ENCODE peak calls at places on chromosomes 13 and 19, in eight cellular contexts. A is endothelial cell of umbilical vein, H is H9, Y is OCI-LY7, U is HCT116, X is Karpas-422, O is H1, B is fibroblast of lung. W is an unnamed sample.

GRCh38 chr13:43424386-43424785 is 362.4 kb downstream of the ENOX1 start:
- DNase-seq in A (no peak), H (no peak), Y (no peak), U (no peak), X (no peak), O (no peak), B (no peak), W (no peak)

GRCh38 chr19:8611890-8612806 is 1.6 kb upstream of the ADAMTS10 start:
- DNase-seq in A (peak; percentile 31), H (peak; percentile 54), Y (no peak), U (no peak), X (peak; percentile 44), O (peak; percentile 41), B (peak; percentile 39), W (no peak)

GRCh38 chr13:100983111-100983510 is 308.5 kb upstream of the TMTC4 start:
- DNase-seq in A (no peak), H (no peak), Y (no peak), U (no peak), X (no peak), O (no peak), B (no peak), W (no peak)

GRCh38 chr13:42350141-42350540 is 78.2 kb downstream of the AKAP11 start:
- DNase-seq in A (no peak), H (no peak), Y (no peak), U (no peak), X (no peak), O (no peak), B (no peak), W (no peak)

GRCh38 chr13:66714795-66715194 is 515.3 kb downstream of the PCDH9 start:
- DNase-seq in A (no peak), H (no peak), Y (no peak), U (no peak), X (no peak), O (no peak), B (no peak), W (no peak)

GRCh38 chr19:56705939-56706338 is 34.4 kb upstream of the ZNF835 start:
- DNase-seq in A (no peak), H (no peak), Y (no peak), U (no peak), X (peak; percentile 54), O (no peak), B (no peak), W (no peak)

GRCh38 chr13:45521292-45521691 is 56.6 kb downstream of the COG3 start:
- DNase-seq in A (no peak), H (no peak), Y (no peak), U (no peak), X (no peak), O (no peak), B (peak; percentile 60), W (no peak)

GRCh38 chr19:5321851-5322681 is 18.5 kb downstream of the PTPRS start:
- DNase-seq in A (no peak), H (no peak), Y (peak; percentile 55), U (no peak), X (peak; percentile 53), O (no peak), B (no peak), W (no peak)

GRCh38 chr13:29704648-29705047 is 109.2 kb upstream of the SLC7A1 start:
- DNase-seq in A (no peak), H (no peak), Y (no peak), U (no peak), X (no peak), O (no peak), B (no peak), W (no peak)

GRCh38 chr19:23415561-23416191 is 20.4 kb upstream of the ZNF91 start:
- DNase-seq in A (no peak), H (peak; percentile 95), Y (no peak), U (no peak), X (no peak), O (peak; percentile 79), B (no peak), W (no peak)

GRCh38 chr19:43589277-43589676 is 6.7 kb downstream of the IRGQ start:
- DNase-seq in A (no peak), H (no peak), Y (no peak), U (no peak), X (no peak), O (no peak), B (no peak), W (no peak)

GRCh38 chr19:5369962-5370367 is 29.4 kb upstream of the PTPRS start:
- DNase-seq in A (peak; percentile 35), H (peak; percentile 87), Y (peak; percentile 48), U (no peak), X (peak; percentile 87), O (peak; percentile 33), B (peak; percentile 17), W (peak; percentile 39)

GRCh38 chr13:20566424-20566916 is 487 bp upstream of the IFT88 start:
- DNase-seq in A (no peak), H (no peak), Y (no peak), U (peak; percentile 48), X (no peak), O (peak; percentile 17), B (peak; percentile 62), W (peak; percentile 76)

GRCh38 chr19:48390188-48391099 is 907 bp downstream of the KDELR1 start:
- DNase-seq in A (peak; percentile 72), H (peak; percentile 65), Y (peak; percentile 81), U (no peak), X (peak; percentile 87), O (no peak), B (peak; percentile 61), W (peak; percentile 44)

GRCh38 chr19:45817725-45818301 is 2.7 kb upstream of the RSPH6A start:
- DNase-seq in A (no peak), H (peak; percentile 70), Y (no peak), U (no peak), X (no peak), O (no peak), B (no peak), W (no peak)

GRCh38 chr13:25963681-25964080 is 88.1 kb downstream of the SHISA2 start:
- DNase-seq in A (peak; percentile 38), H (no peak), Y (no peak), U (no peak), X (no peak), O (no peak), B (peak; percentile 17), W (no peak)

GRCh38 chr13:25965596-25965995 is 86.2 kb downstream of the SHISA2 start:
- DNase-seq in A (peak; percentile 70), H (no peak), Y (no peak), U (no peak), X (no peak), O (no peak), B (no peak), W (no peak)

GRCh38 chr13:25961294-25961693 is 90.5 kb downstream of the SHISA2 start:
- DNase-seq in A (no peak), H (no peak), Y (no peak), U (no peak), X (no peak), O (no peak), B (no peak), W (no peak)

GRCh38 chr13:25967144-25967543 is 84.7 kb downstream of the SHISA2 start:
- DNase-seq in A (no peak), H (no peak), Y (no peak), U (no peak), X (no peak), O (no peak), B (no peak), W (no peak)

DNA sequence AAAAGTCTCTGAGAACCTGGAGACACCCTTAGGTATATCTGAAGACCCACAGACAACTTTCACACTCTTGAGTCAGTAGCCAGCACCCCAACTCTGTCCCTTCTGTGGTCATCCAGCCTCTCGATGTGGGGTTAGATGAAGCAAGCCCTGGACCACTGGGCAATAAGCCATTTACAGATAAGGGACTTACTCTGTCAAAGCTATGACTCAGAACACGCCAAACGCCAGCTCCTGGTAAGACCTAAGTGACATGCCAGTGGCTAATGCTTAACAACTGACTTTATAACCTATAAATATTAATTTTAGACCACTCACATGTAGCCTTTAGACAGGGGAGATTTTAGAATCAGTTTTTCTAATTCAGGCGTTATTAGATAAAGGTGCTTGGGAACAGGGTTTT is 85.7 kb downstream of the SHISA2 start:
- DNase-seq in A (peak; percentile 63), H (no peak), Y (no peak), U (no peak), X (no peak), O (no peak), B (no peak), W (no peak)
- H2AFZ ChIP-seq in A (no peak overlapping the region), H (no peak overlapping the region), Y (no peak overlapping the region), U (no peak overlapping the region), X (no peak overlapping the region), O (no peak overlapping the region), B (no peak overlapping the region), W (no peak overlapping the region)

DNA sequence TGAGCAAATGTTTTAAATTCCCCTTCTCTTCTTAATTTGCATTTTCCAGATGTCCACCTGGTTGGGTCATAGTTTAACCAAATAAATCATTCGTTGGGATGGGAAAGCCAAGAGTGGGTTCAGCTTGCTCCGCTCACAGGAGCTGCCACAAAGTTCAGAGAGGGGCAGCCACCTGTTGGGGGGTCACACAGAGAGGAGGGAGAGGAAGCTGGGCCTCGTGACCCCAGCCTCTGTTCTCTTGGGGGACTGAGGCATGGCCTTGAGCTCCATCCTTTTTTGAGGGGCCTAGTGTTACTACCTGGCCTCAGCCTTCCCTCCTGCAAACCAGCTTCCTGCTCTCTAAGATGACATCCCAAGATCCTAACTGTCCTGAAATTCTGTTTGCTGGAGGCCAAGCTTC is 2.5 kb downstream of the MEF2B start:
- DNase-seq in A (no peak), H (no peak), Y (no peak), U (no peak), X (peak; percentile 65), O (no peak), B (no peak), W (no peak)
- H2AFZ ChIP-seq in A (no peak overlapping the region), H (no peak overlapping the region), Y (no peak overlapping the region), U (no peak overlapping the region), X (no peak overlapping the region), O (no peak overlapping the region), B (no peak overlapping the region), W (no peak overlapping the region)

GRCh38 chr13:51874651-51875050 is 12.9 kb downstream of the CCDC70 start:
- DNase-seq in A (no peak), H (no peak), Y (no peak), U (no peak), X (peak; percentile 87), O (no peak), B (no peak), W (no peak)

GRCh38 chr13:51870616-51871015 is 8.8 kb downstream of the CCDC70 start:
- DNase-seq in A (no peak), H (no peak), Y (no peak), U (no peak), X (no peak), O (no peak), B (no peak), W (no peak)

GRCh38 chr13:51869921-51870320 is 8.2 kb downstream of the CCDC70 start:
- DNase-seq in A (no peak), H (no peak), Y (no peak), U (no peak), X (no peak), O (no peak), B (no peak), W (no peak)

GRCh38 chr13:51873837-51874236 is 12.1 kb downstream of the CCDC70 start:
- DNase-seq in A (no peak), H (no peak), Y (no peak), U (no peak), X (peak; percentile 50), O (no peak), B (no peak), W (no peak)

GRCh38 chr13:51873419-51873818 is 11.7 kb downstream of the CCDC70 start:
- DNase-seq in A (no peak), H (no peak), Y (no peak), U (no peak), X (no peak), O (no peak), B (no peak), W (no peak)
- H2AFZ ChIP-seq in A (no peak overlapping the region), H (no peak overlapping the region), Y (no peak overlapping the region), U (no peak overlapping the region), X (no peak overlapping the region), O (no peak overlapping the region), B (no peak overlapping the region), W (no peak overlapping the region)

GRCh38 chr19:3762130-3762473 is 380 bp upstream of the MRPL54 start:
- DNase-seq in A (no peak), H (no peak), Y (no peak), U (no peak), X (no peak), O (no peak), B (no peak), W (no peak)
- H2AFZ ChIP-seq in A (peak overlapping the region; percentile 99), H (no peak overlapping the region), Y (peak overlapping the region; percentile 71), U (peak overlapping the region; percentile 62), X (peak overlapping the region; percentile 98), O (no peak overlapping the region), B (no peak overlapping the region), W (peak overlapping the region; percentile 91)

W was measured in HepG2.